ENCODE peak calls at places on chromosomes 16 and 17, in six cellular contexts. One of them, this sample, is unnamed.
A peak's percentile ranks its signal among the peaks of the same experiment; 100 is the strongest.

GRCh38 chr17:3043737-3044365 is 19.6 kb downstream of the OR1D5 start:
- DNase-seq in IMR-90: no peak
- DNase-seq in mesenchymal stem cell: no peak
- DNase-seq in H1: peak; percentile 73
- DNase-seq in neuronal stem cell: no peak
- DNase-seq in H9: no peak
- DNase-seq in this sample: peak; percentile 32

GRCh38 chr16:20242568-20243240 is 84.6 kb downstream of the GP2 start:
- DNase-seq in IMR-90: no peak
- DNase-seq in mesenchymal stem cell: no peak
- DNase-seq in H1: no peak
- DNase-seq in neuronal stem cell: no peak
- DNase-seq in H9: no peak
- DNase-seq in this sample: no peak

GRCh38 chr17:74904687-74905409 is 11.4 kb upstream of the FADS6 start:
- DNase-seq in IMR-90: no peak
- DNase-seq in mesenchymal stem cell: no peak
- DNase-seq in H1: no peak
- DNase-seq in neuronal stem cell: no peak
- DNase-seq in H9: no peak
- DNase-seq in this sample: no peak

GRCh38 chr16:87724490-87725291 is 41.1 kb downstream of the KLHDC4 start:
- DNase-seq in IMR-90: no peak
- DNase-seq in mesenchymal stem cell: no peak
- DNase-seq in H1: no peak
- DNase-seq in neuronal stem cell: no peak
- DNase-seq in H9: no peak
- DNase-seq in this sample: no peak

GRCh38 chr17:4518901-4519300 is 20.2 kb downstream of the SPNS2 start:
- DNase-seq in IMR-90: no peak
- DNase-seq in mesenchymal stem cell: no peak
- DNase-seq in H1: no peak
- DNase-seq in neuronal stem cell: no peak
- DNase-seq in H9: no peak
- DNase-seq in this sample: no peak

GRCh38 chr16:72137380-72138063 is 34.4 kb downstream of the PMFBP1 start:
- DNase-seq in IMR-90: no peak
- DNase-seq in mesenchymal stem cell: no peak
- DNase-seq in H1: no peak
- DNase-seq in neuronal stem cell: no peak
- DNase-seq in H9: no peak
- DNase-seq in this sample: no peak

GRCh38 chr16:31508706-31509523 is 724 bp upstream of the RUSF1 start:
- DNase-seq in IMR-90: peak; percentile 56
- DNase-seq in mesenchymal stem cell: no peak
- DNase-seq in H1: no peak
- DNase-seq in neuronal stem cell: no peak
- DNase-seq in H9: no peak
- DNase-seq in this sample: no peak

GRCh38 chr16:23072084-23072599 is 77.1 kb downstream of the USP31 start:
- DNase-seq in IMR-90: peak; percentile 77
- DNase-seq in mesenchymal stem cell: peak; percentile 9
- DNase-seq in H1: no peak
- DNase-seq in neuronal stem cell: no peak
- DNase-seq in H9: no peak
- DNase-seq in this sample: no peak

GRCh38 chr16:9114112-9114511 is 22.7 kb downstream of the HAPSTR1 start:
- DNase-seq in IMR-90: no peak
- DNase-seq in mesenchymal stem cell: no peak
- DNase-seq in H1: no peak
- DNase-seq in neuronal stem cell: no peak
- DNase-seq in H9: no peak
- DNase-seq in this sample: no peak

GRCh38 chr17:45314761-45315549 is 1.9 kb downstream of the MAP3K14 start:
- DNase-seq in IMR-90: peak; percentile 46
- DNase-seq in mesenchymal stem cell: no peak
- DNase-seq in H1: no peak
- DNase-seq in neuronal stem cell: no peak
- DNase-seq in H9: no peak
- DNase-seq in this sample: no peak

GRCh38 chr16:49986351-49987124 is 38.5 kb upstream of the CNEP1R1 start:
- DNase-seq in IMR-90: peak; percentile 27
- DNase-seq in mesenchymal stem cell: no peak
- DNase-seq in H1: no peak
- DNase-seq in neuronal stem cell: no peak
- DNase-seq in H9: peak; percentile 39
- DNase-seq in this sample: no peak

GRCh38 chr16:89953671-89954406 is 5.3 kb downstream of the DEF8 start:
- DNase-seq in IMR-90: no peak
- DNase-seq in mesenchymal stem cell: no peak
- DNase-seq in H1: no peak
- DNase-seq in neuronal stem cell: no peak
- DNase-seq in H9: no peak
- DNase-seq in this sample: no peak

GRCh38 chr17:27296427-27296979 is 2.6 kb downstream of the WSB1 start:
- DNase-seq in IMR-90: peak; percentile 85
- DNase-seq in mesenchymal stem cell: peak; percentile 57
- DNase-seq in H1: no peak
- DNase-seq in neuronal stem cell: no peak
- DNase-seq in H9: no peak
- DNase-seq in this sample: no peak

GRCh38 chr16:29940656-29941055 is 14.6 kb upstream of the KCTD13 start:
- DNase-seq in IMR-90: no peak
- DNase-seq in mesenchymal stem cell: no peak
- DNase-seq in H1: no peak
- DNase-seq in neuronal stem cell: no peak
- DNase-seq in H9: no peak
- DNase-seq in this sample: no peak

GRCh38 chr16:57775661-57776469 is 26.4 kb downstream of the KIFC3 start:
- DNase-seq in IMR-90: no peak
- DNase-seq in mesenchymal stem cell: peak; percentile 54
- DNase-seq in H1: peak; percentile 84
- DNase-seq in neuronal stem cell: peak; percentile 81
- DNase-seq in H9: peak; percentile 98
- DNase-seq in this sample: peak; percentile 99

GRCh38 chr16:57260294-57260929 is 15.4 kb downstream of the ARL2BP start:
- DNase-seq in IMR-90: peak; percentile 82
- DNase-seq in mesenchymal stem cell: peak; percentile 88
- DNase-seq in H1: peak; percentile 60
- DNase-seq in neuronal stem cell: peak; percentile 81
- DNase-seq in H9: peak; percentile 67
- DNase-seq in this sample: peak; percentile 91

GRCh38 chr17:1005361-1005946 is 8.5 kb downstream of the TIMM22 start:
- DNase-seq in IMR-90: peak; percentile 54
- DNase-seq in mesenchymal stem cell: no peak
- DNase-seq in H1: no peak
- DNase-seq in neuronal stem cell: no peak
- DNase-seq in H9: no peak
- DNase-seq in this sample: peak; percentile 26

GRCh38 chr17:55479903-55480302 is 31.3 kb downstream of the SMIM36 start:
- DNase-seq in IMR-90: no peak
- DNase-seq in mesenchymal stem cell: no peak
- DNase-seq in H1: no peak
- DNase-seq in neuronal stem cell: no peak
- DNase-seq in H9: no peak
- DNase-seq in this sample: peak; percentile 23

GRCh38 chr17:64015447-64015846 is 5.0 kb downstream of the ICAM2 start:
- DNase-seq in IMR-90: no peak
- DNase-seq in mesenchymal stem cell: no peak
- DNase-seq in H1: no peak
- DNase-seq in neuronal stem cell: no peak
- DNase-seq in H9: no peak
- DNase-seq in this sample: no peak

GRCh38 chr16:50501986-50502615 is 46.1 kb upstream of the NKD1 start:
- DNase-seq in IMR-90: no peak
- DNase-seq in mesenchymal stem cell: no peak
- DNase-seq in H1: no peak
- DNase-seq in neuronal stem cell: no peak
- DNase-seq in H9: no peak
- DNase-seq in this sample: no peak

GRCh38 chr16:63998-64913 is 8.2 kb downstream of the RHBDF1 start:
- DNase-seq in IMR-90: no peak
- DNase-seq in mesenchymal stem cell: no peak
- DNase-seq in H1: no peak
- DNase-seq in neuronal stem cell: no peak
- DNase-seq in H9: no peak
- DNase-seq in this sample: no peak

GRCh38 chr16:49856741-49857330 is 924 bp upstream of the ZNF423 start:
- DNase-seq in IMR-90: peak; percentile 55
- DNase-seq in mesenchymal stem cell: peak; percentile 88
- DNase-seq in H1: peak; percentile 85
- DNase-seq in neuronal stem cell: peak; percentile 77
- DNase-seq in H9: peak; percentile 76
- DNase-seq in this sample: peak; percentile 91

GRCh38 chr16:75085556-75085955 is 31.0 kb downstream of the LDHD start:
- DNase-seq in IMR-90: no peak
- DNase-seq in mesenchymal stem cell: no peak
- DNase-seq in H1: no peak
- DNase-seq in neuronal stem cell: no peak
- DNase-seq in H9: no peak
- DNase-seq in this sample: no peak

GRCh38 chr17:66807182-66807581 is 27.7 kb upstream of the CACNG5 start:
- DNase-seq in IMR-90: no peak
- DNase-seq in mesenchymal stem cell: no peak
- DNase-seq in H1: no peak
- DNase-seq in neuronal stem cell: no peak
- DNase-seq in H9: no peak
- DNase-seq in this sample: no peak

GRCh38 chr17:69734656-69735055 is 320.2 kb downstream of the MAP2K6 start:
- DNase-seq in IMR-90: no peak
- DNase-seq in mesenchymal stem cell: peak; percentile 24
- DNase-seq in H1: no peak
- DNase-seq in neuronal stem cell: no peak
- DNase-seq in H9: no peak
- DNase-seq in this sample: peak; percentile 11

DNA sequence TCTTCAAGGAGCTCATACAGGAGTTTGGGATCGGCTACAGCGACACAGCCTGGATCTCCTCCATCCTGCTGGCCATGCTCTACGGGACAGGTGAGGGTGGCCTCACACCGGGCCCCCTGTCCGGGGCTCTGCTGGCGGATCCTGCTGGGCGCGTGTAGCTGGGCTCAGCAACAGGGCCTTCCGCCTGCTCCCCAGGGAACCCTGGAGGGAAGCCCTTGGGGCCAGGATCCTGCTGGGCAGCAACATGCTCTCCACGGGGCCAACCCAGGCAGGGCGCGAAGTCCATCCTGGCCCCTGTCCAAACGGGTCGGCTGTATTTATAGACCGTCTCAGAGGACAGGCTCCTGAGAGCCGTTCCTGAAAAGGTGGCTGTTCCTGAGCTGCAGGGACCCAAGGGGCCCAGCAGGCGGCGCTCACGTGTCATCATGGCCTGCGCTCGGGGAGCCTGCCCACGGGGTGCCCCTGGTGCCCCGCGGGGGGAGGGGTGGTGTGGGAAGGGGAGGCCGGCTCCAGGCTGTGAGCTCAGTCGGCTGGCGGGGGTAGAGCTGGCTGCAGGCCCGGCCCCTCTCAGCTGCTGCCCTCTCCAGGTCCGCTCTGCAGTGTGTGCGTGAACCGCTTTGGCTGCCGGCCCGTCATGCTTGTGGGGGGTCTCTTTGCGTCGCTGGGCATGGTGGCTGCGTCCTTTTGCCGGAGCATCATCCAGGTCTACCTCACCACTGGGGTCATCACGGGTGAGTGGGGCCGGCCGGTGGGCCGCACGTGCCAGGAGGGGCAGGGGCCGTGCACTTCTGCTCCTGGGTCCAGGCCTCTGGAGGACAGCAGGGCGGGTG is 7.5 kb downstream of the SLC16A3 start:
- DNase-seq in IMR-90: peak; percentile 47
- DNase-seq in mesenchymal stem cell: peak; percentile 64
- DNase-seq in H1: peak; percentile 91
- DNase-seq in neuronal stem cell: peak; percentile 68
- DNase-seq in H9: peak; percentile 87
- DNase-seq in this sample: peak; percentile 79
- H2BK5ac ChIP-seq in IMR-90: no peak overlapping the region
- H2BK5ac ChIP-seq in mesenchymal stem cell: no peak overlapping the region
- H2BK5ac ChIP-seq in H1: peak overlapping the region; percentile 30
- H2BK5ac ChIP-seq in neuronal stem cell: peak overlapping the region; percentile 48
- H2BK5ac ChIP-seq in H9: no peak overlapping the region
- H2BK5ac ChIP-seq in this sample: no peak overlapping the region

GRCh38 chr17:2040942-2041560 is 771 bp upstream of the OVCA2 start:
- DNase-seq in IMR-90: no peak
- DNase-seq in mesenchymal stem cell: no peak
- DNase-seq in H1: no peak
- DNase-seq in neuronal stem cell: no peak
- DNase-seq in H9: no peak
- DNase-seq in this sample: no peak
- H3K79me1 ChIP-seq in IMR-90: peaks cover 40% of the 10 kb centered on the region
- H3K79me1 ChIP-seq in mesenchymal stem cell: peaks cover 19% of the 10 kb centered on the region
- H3K79me1 ChIP-seq in H1: peaks cover 4% of the 10 kb centered on the region
- H3K79me1 ChIP-seq in neuronal stem cell: peaks cover 2% of the 10 kb centered on the region
- H3K79me1 ChIP-seq in H9: no peaks in the 10 kb centered on the region
- H3K79me1 ChIP-seq in this sample: peaks cover 2% of the 10 kb centered on the region

DNA sequence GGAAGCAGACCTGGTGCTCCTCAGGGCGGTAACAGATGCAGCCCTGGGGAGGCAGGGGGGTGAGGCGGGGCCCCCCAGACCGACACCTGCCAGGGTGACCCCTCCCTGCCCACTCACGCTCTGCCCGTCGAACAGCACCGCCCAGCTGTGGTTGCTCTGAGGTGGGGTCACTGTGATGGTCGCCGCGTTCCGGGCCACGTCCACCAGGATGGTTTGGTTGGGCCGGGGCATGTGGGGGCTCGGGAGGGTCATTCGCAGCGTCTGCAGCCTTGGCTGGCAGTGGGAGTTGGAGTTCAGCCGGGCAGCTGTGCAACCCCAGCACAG is 692 bp downstream of the BRICD5 start:
- DNase-seq in IMR-90: no peak
- DNase-seq in mesenchymal stem cell: no peak
- DNase-seq in H1: no peak
- DNase-seq in neuronal stem cell: no peak
- DNase-seq in H9: no peak
- DNase-seq in this sample: no peak
- H3K23ac ChIP-seq in IMR-90: no peak overlapping the region
- H3K23ac ChIP-seq in mesenchymal stem cell: no peak overlapping the region
- H3K23ac ChIP-seq in H1: no peak overlapping the region
- H3K23ac ChIP-seq in neuronal stem cell: no peak overlapping the region
- H3K23ac ChIP-seq in H9: no peak overlapping the region
- H3K23ac ChIP-seq in this sample: no peak overlapping the region

DNA sequence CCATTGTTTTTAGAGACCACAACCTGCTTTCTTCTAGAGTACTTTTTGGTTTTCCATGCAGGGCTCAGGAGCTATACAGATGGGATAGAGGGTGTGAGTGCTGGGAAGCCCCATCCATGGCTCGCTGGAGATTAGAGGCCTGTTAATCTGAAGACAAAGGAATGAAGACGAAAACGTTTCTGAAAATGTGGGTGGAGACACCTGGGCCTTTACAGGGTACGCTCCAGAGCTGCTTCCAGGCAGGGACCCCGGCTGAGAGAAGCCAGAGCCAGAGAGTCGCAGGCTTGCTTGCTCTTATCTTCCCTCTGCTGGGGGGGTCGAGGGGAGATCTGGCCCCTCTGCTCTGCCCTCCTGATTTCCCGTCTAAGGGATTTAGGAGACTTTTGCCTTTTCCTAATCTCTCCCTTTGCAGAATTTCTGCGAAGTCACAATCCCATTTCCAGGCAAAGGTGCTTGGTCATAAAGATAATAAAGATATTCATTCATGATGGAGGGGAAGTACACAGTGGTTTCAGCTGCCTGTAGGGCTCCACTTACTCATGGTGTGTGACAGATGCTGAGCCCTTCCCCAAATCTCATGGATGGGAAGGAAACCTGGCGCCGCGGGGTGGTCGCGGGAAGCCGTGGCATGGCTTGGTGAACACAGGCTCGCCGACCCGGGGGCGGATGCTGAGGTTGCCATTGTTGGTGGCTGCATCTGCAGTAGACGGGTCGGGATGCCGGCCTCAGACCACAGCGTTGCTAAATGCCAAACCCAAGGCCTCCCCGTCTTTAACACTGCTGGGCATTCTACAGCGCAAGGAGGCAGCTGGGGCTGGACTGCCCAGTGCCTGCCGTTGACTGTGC is 4.8 kb upstream of the SOCS3 start:
- DNase-seq in IMR-90: no peak
- DNase-seq in mesenchymal stem cell: no peak
- DNase-seq in H1: no peak
- DNase-seq in neuronal stem cell: no peak
- DNase-seq in H9: peak; percentile 64
- DNase-seq in this sample: peak; percentile 82
- H2BK5ac ChIP-seq in IMR-90: no peak overlapping the region
- H2BK5ac ChIP-seq in mesenchymal stem cell: peak overlapping the region; percentile 94
- H2BK5ac ChIP-seq in H1: peak overlapping the region; percentile 99
- H2BK5ac ChIP-seq in neuronal stem cell: peak overlapping the region; percentile 100
- H2BK5ac ChIP-seq in H9: no peak overlapping the region
- H2BK5ac ChIP-seq in this sample: peak overlapping the region; percentile 90